ENCODE peak calls at places on chromosomes 2 and 18, in seven cellular contexts. B is spleen; U is GM23338; E is Panc1; I is CD8-positive, alpha-beta memory T cell; W is kidney; Z is heart left ventricle. K is an unnamed sample.

GRCh38 chr2:8456149-8457091 is 225.4 kb upstream of the ID2 start:
- DNase-seq in B (no peak), U (peak; percentile 20), E (no peak), I (peak; percentile 35), W (no peak), Z (no peak), K (no peak)

GRCh38 chr18:13268035-13268700 is 49.6 kb downstream of the LDLRAD4 start:
- DNase-seq in B (no peak), U (peak; percentile 77), E (no peak), I (no peak), W (peak; percentile 50), Z (no peak), K (no peak)

GRCh38 chr2:217440000-217440399 is 562.8 kb downstream of the TNS1 start:
- DNase-seq in B (no peak), U (no peak), E (no peak), I (no peak), W (no peak), Z (no peak), K (no peak)

GRCh38 chr2:96391828-96392200 is 56.2 kb downstream of the NCAPH start:
- DNase-seq in B (no peak), U (no peak), E (no peak), I (no peak), W (no peak), Z (no peak), K (no peak)

GRCh38 chr2:196453613-196454047 is 185.9 kb upstream of the CCDC150 start:
- DNase-seq in B (no peak), U (peak; percentile 79), E (peak; percentile 15), I (peak; percentile 9), W (no peak), Z (peak; percentile 43), K (no peak)

GRCh38 chr2:232874677-232875223 is 4.7 kb downstream of the SNORC start:
- DNase-seq in B (no peak), U (no peak), E (no peak), I (no peak), W (no peak), Z (no peak), K (no peak)

GRCh38 chr2:143575340-143575739 is 446.1 kb downstream of the ARHGAP15 start:
- DNase-seq in B (no peak), U (peak; percentile 61), E (no peak), I (no peak), W (no peak), Z (no peak), K (no peak)

GRCh38 chr2:233449071-233449901 is 95.0 kb downstream of the DGKD start:
- DNase-seq in B (peak; percentile 75), U (peak; percentile 81), E (no peak), I (no peak), W (peak; percentile 72), Z (no peak), K (peak; percentile 75)

GRCh38 chr2:171529914-171530313 is 7.6 kb downstream of the CYBRD1 start:
- DNase-seq in B (no peak), U (peak; percentile 49), E (no peak), I (no peak), W (no peak), Z (no peak), K (no peak)

GRCh38 chr2:79512442-79513401 is at the start of gene CTNNA2:
- DNase-seq in B (peak; percentile 75), U (peak; percentile 92), E (no peak), I (no peak), W (peak; percentile 75), Z (peak; percentile 17), K (peak; percentile 91)

GRCh38 chr18:13541621-13542519 is 184.5 kb downstream of the FAM210A start:
- DNase-seq in B (no peak), U (no peak), E (no peak), I (no peak), W (no peak), Z (no peak), K (no peak)

GRCh38 chr2:42132066-42132965 is 36.8 kb upstream of the EML4 start:
- DNase-seq in B (no peak), U (no peak), E (peak; percentile 72), I (peak; percentile 16), W (no peak), Z (no peak), K (no peak)

GRCh38 chr2:71556811-71557210 is 103.5 kb downstream of the DYSF start:
- DNase-seq in B (no peak), U (no peak), E (no peak), I (no peak), W (peak; percentile 25), Z (no peak), K (no peak)

GRCh38 chr18:26215247-26215970 is 10.8 kb upstream of the TAF4B start:
- DNase-seq in B (no peak), U (no peak), E (no peak), I (no peak), W (no peak), Z (no peak), K (no peak)

GRCh38 chr2:99725810-99726209 is 236.0 kb upstream of the REV1 start:
- DNase-seq in B (no peak), U (no peak), E (no peak), I (no peak), W (no peak), Z (no peak), K (no peak)

GRCh38 chr18:68725341-68725740 is 10.4 kb upstream of the TMX3 start:
- DNase-seq in B (no peak), U (no peak), E (no peak), I (no peak), W (no peak), Z (no peak), K (no peak)

GRCh38 chr2:127054604-127054930 is 52.4 kb downstream of the BIN1 start:
- DNase-seq in B (peak; percentile 69), U (no peak), E (no peak), I (no peak), W (no peak), Z (no peak), K (no peak)

GRCh38 chr2:24576617-24577016 is 85.6 kb downstream of the NCOA1 start:
- DNase-seq in B (no peak), U (no peak), E (no peak), I (no peak), W (no peak), Z (no peak), K (no peak)

GRCh38 chr2:237629739-237630138 is 2.4 kb downstream of the LRRFIP1 start:
- DNase-seq in B (no peak), U (no peak), E (no peak), I (no peak), W (no peak), Z (no peak), K (no peak)

GRCh38 chr2:217890445-217890844 is 112.3 kb downstream of the TNS1 start:
- DNase-seq in B (no peak), U (no peak), E (no peak), I (no peak), W (no peak), Z (no peak), K (no peak)

DNA sequence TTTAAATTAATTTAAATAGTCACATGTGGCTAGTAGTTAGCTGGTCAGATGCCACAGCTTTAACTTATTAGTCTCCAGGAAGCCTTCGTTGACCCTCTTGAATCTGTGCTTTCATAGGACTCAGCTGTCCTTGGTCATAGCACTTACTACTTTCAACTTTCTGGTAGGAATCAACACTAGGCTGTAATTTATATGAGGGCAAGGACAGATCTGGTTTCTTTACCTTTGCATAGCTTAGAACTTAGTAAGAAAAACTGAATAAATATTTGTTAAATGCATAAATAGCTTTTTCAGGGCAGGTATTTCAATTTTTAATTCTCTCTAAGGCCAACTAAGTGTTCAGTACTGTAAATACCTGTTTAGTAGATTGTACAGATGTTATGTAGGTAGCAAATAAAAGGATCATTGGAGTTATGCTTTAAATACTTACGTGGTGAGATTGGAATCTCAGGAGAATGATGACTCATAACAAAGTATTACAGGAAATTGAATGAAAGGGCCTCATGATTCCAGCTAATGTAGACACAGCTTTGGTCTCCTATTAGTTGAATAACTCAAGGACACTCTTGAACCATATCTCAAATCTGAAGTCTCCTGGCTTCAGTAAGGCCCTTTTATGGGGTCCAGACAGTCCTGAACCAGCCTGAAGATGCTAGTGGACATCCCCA is 2.6 kb downstream of the CLIP4 start:
- DNase-seq in B (no peak), U (no peak), E (peak; percentile 94), I (no peak), W (no peak), Z (no peak), K (no peak)
- H3K4me1 ChIP-seq in B (peaks cover 25% of the 10 kb centered on the region), U (peaks cover 6% of the 10 kb centered on the region), E (peaks cover 55% of the 10 kb centered on the region), I (peaks cover 38% of the 10 kb centered on the region), W (peaks cover 6% of the 10 kb centered on the region), Z (peaks cover 32% of the 10 kb centered on the region), K (peaks cover 25% of the 10 kb centered on the region)

GRCh38 chr2:219071189-219071816 is 10.6 kb upstream of the IHH start:
- DNase-seq in B (no peak), U (no peak), E (no peak), I (no peak), W (no peak), Z (no peak), K (no peak)
- H3K4me3 ChIP-seq in B (no peak overlapping the region), U (no peak overlapping the region), E (no peak overlapping the region), I (no peak overlapping the region), W (no peak overlapping the region), Z (no peak overlapping the region), K (no peak overlapping the region)

DNA sequence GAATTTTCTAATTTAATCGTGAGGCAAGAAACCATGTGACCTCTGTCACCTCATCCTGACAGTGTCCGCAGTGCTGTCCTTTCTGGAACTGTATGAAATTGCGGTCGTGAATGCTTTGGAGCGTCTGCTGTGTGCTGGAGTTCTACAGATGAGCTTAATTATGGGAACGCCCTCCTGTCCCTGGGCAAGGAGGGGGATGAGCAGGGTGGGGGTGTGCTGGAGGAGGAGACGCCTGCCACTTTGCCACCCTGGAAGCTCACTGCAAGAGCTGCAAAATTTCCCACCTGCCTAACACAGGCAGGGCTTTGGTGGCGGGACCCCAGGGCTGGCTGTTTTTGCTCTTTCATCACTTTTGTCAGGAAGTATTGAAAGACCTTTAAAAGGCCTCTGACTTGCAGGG is 6.5 kb downstream of the LPIN1 start:
- DNase-seq in B (no peak), U (no peak), E (no peak), I (no peak), W (no peak), Z (no peak), K (no peak)
- H3K4me1 ChIP-seq in B (peaks cover 95% of the 10 kb centered on the region), U (peaks cover 3% of the 10 kb centered on the region), E (peaks cover 56% of the 10 kb centered on the region), I (peaks cover 93% of the 10 kb centered on the region), W (peaks cover 5% of the 10 kb centered on the region), Z (peaks cover 53% of the 10 kb centered on the region), K (peaks cover 44% of the 10 kb centered on the region)

DNA sequence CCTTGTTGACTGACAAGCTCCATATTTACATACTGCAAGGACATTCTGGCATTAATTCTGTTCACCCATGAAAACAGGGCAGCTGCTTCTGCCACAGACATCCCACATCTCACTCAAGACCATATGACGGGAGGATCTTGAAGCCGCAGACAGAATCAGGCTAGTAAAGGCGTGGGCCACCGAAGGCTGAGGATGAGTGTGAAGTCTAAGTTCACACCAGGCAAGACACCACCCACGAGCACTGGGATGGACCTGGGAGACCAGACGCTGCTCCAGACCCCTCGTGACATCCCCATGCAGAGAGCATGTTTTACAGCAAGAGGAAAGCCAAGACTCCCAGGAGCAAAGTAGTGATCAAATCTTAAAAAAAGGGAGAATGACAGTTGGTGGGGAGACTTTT is 3.2 kb downstream of the FHL2 start:
- DNase-seq in B (no peak), U (no peak), E (no peak), I (no peak), W (no peak), Z (no peak), K (no peak)
- H3K4me3 ChIP-seq in B (no peak overlapping the region), U (no peak overlapping the region), E (peak overlapping the region; percentile 90), I (no peak overlapping the region), W (peak overlapping the region; percentile 76), Z (no peak overlapping the region), K (no peak overlapping the region)

GRCh38 chr2:68368657-68369339 is 3.7 kb downstream of the PLEK start:
- DNase-seq in B (no peak), U (no peak), E (no peak), I (no peak), W (no peak), Z (no peak), K (no peak)
- H3K4me1 ChIP-seq in B (peaks cover 83% of the 10 kb centered on the region), U (no peaks in the 10 kb centered on the region), E (no peaks in the 10 kb centered on the region), I (peaks cover 26% of the 10 kb centered on the region), W (no peaks in the 10 kb centered on the region), Z (no peaks in the 10 kb centered on the region), K (no peaks in the 10 kb centered on the region)